ENCODE peak calls at places on chromosome 17, in eight cellular contexts. Z, L, N, D, J, F, Q and H are unnamed samples.

GRCh38 chr17:68533887-68534700 is 21.9 kb downstream of the PRKAR1A start:
- DNase-seq in Z (no peak), L (no peak), N (peak), D (no peak), J (no peak), F (peak), Q (no peak), H (no peak)

GRCh38 chr17:19453296-19453695 is 42.3 kb downstream of the RNF112 start:
- DNase-seq in Z (no peak), L (no peak), N (no peak), D (no peak), J (no peak), F (no peak), Q (no peak), H (no peak)

GRCh38 chr17:67033613-67034012 is 10.7 kb upstream of the CACNG1 start:
- DNase-seq in Z (no peak), L (no peak), N (no peak), D (peak), J (no peak), F (no peak), Q (no peak), H (no peak)

GRCh38 chr17:36901506-36901905 is 35.8 kb upstream of the LHX1 start:
- DNase-seq in Z (no peak), L (no peak), N (peak), D (no peak), J (no peak), F (peak), Q (no peak), H (no peak)

GRCh38 chr17:11240841-11241610 is at the start of gene SHISA6:
- DNase-seq in Z (no peak), L (no peak), N (no peak), D (no peak), J (no peak), F (no peak), Q (peak), H (no peak)

GRCh38 chr17:2055494-2056220 is 754 bp downstream of the HIC1 start:
- DNase-seq in Z (no peak), L (no peak), N (peak), D (no peak), J (no peak), F (no peak), Q (peak), H (no peak)

GRCh38 chr17:32755045-32755805 is 121.7 kb downstream of the MYO1D start:
- DNase-seq in Z (peak), L (no peak), N (peak), D (no peak), J (no peak), F (peak), Q (no peak), H (peak)

GRCh38 chr17:10744509-10745000 is 14.7 kb upstream of the TMEM220 start:
- DNase-seq in Z (no peak), L (no peak), N (no peak), D (no peak), J (no peak), F (no peak), Q (no peak), H (peak)

GRCh38 chr17:75697651-75698291 is 23.5 kb upstream of the ITGB4 start:
- DNase-seq in Z (no peak), L (no peak), N (no peak), D (no peak), J (peak), F (no peak), Q (no peak), H (no peak)

GRCh38 chr17:628507-628941 is 86.1 kb downstream of the VPS53 start:
- DNase-seq in Z (no peak), L (no peak), N (peak), D (no peak), J (no peak), F (no peak), Q (no peak), H (no peak)

GRCh38 chr17:74040729-74041128 is 162.7 kb upstream of the RPL38 start:
- DNase-seq in Z (no peak), L (no peak), N (no peak), D (no peak), J (no peak), F (no peak), Q (no peak), H (no peak)

GRCh38 chr17:46832306-46832895 is 13.9 kb upstream of the WNT3 start:
- DNase-seq in Z (no peak), L (no peak), N (no peak), D (peak), J (no peak), F (no peak), Q (no peak), H (no peak)

GRCh38 chr17:32916134-32916533 is 11.8 kb upstream of the TMEM98 start:
- DNase-seq in Z (no peak), L (no peak), N (no peak), D (no peak), J (no peak), F (no peak), Q (no peak), H (no peak)

GRCh38 chr17:7838291-7839075 is 4.5 kb downstream of the KDM6B start:
- DNase-seq in Z (no peak), L (no peak), N (peak), D (no peak), J (no peak), F (no peak), Q (peak), H (peak)

GRCh38 chr17:80963812-80964211 is 27.8 kb upstream of the CHMP6 start:
- DNase-seq in Z (no peak), L (no peak), N (no peak), D (no peak), J (no peak), F (no peak), Q (peak), H (no peak)

GRCh38 chr17:73561066-73561465 is 83.2 kb downstream of the SDK2 start:
- DNase-seq in Z (no peak), L (no peak), N (no peak), D (no peak), J (no peak), F (no peak), Q (peak), H (no peak)

GRCh38 chr17:17411692-17412091 is 65.1 kb upstream of the MED9 start:
- DNase-seq in Z (no peak), L (no peak), N (peak), D (no peak), J (no peak), F (no peak), Q (no peak), H (no peak)

GRCh38 chr17:48513097-48513496 is 17.7 kb downstream of the HOXB1 start:
- DNase-seq in Z (no peak), L (no peak), N (peak), D (no peak), J (no peak), F (no peak), Q (no peak), H (peak)

GRCh38 chr17:4498461-4499397 is at the start of gene SPNS2:
- DNase-seq in Z (no peak), L (peak), N (peak), D (peak), J (peak), F (no peak), Q (peak), H (peak)

GRCh38 chr17:29593546-29594440 is 861 bp downstream of the ANKRD13B start:
- DNase-seq in Z (no peak), L (peak), N (no peak), D (peak), J (no peak), F (no peak), Q (peak), H (no peak)

GRCh38 chr17:49387374-49388289 is 25.6 kb upstream of the ZNF652 start:
- DNase-seq in Z (no peak), L (no peak), N (no peak), D (no peak), J (no peak), F (no peak), Q (no peak), H (no peak)

DNA sequence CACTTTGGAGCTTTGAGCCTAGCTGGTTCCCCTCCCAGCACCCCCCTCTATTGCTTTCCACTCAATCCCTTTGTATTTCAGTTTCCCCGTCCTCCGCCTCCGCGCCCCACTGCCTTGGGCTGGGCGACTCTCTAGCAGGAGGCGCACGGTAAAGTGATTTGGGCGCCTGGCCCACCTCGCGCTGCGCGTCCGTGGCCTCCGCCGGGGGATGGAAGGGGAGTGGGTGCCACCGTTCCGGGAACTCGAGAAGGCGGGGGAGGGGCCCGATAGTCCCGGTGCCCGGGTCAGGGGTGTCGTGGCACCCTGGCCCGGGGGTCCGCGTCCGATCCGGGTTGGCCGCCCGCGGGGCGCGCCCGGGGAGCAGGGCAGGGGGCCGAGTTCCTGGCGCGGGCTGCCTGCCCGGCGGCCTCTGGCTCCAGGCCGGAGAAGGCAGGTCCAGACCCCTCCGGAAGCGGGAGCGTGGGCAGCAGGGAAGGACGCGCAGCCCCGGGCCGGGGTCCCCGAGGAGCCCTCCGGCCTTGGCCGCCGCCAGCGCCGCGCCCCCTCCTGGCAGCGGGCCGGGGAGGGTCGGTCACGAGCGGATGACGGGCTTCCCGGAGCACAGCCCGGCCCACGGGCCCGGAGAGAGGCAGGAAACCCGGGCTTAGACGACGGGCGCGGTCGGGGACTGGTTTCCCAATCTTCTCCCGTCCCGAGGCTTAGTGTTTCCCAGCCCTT is 15.8 kb downstream of the MEOX1 start:
- DNase-seq in Z (no peak), L (peak), N (peak), D (peak), J (no peak), F (no peak), Q (peak), H (no peak)
- H3K4me3 ChIP-seq in Z (peak), L (peak), N (peak), D (peak), J (peak), F (peak), Q (peak), H (no peak)

DNA sequence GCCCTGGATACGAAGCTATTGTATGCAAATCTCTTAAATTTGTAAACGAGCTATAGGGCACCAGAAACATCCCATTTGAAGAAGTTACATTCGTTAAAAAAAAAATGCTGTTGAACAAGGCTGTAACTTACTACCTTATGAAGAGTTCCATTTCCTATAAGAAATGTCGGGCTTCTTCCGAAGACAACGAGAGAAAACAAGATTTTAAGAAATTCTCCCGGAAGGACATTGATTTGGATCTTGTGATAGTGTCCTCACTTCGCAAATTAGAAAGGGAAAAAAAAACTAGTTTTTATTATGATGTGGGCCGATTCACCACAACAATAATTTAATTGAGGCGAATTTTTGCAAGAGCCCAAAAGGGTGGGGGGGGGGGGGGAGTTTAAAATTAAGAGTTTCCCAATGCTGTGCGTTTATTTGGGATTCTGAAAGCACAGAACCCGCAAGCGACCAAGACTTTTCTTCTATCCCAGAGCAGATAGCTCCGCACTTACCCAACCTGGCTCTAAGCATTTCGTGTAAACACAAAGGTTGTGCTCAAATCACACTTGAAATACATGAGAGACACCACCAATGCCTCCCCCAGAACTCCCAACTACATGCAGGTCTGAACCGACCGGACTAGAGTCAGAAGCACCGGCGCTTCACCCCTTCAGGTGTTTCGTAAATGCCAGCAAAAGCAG is 1.4 kb upstream of the SOX9 start:
- DNase-seq in Z (no peak), L (no peak), N (no peak), D (no peak), J (no peak), F (no peak), Q (no peak), H (no peak)
- H3K4me3 ChIP-seq in Z (no peak), L (no peak), N (peak), D (peak), J (peak), F (no peak), Q (peak), H (no peak)

DNA sequence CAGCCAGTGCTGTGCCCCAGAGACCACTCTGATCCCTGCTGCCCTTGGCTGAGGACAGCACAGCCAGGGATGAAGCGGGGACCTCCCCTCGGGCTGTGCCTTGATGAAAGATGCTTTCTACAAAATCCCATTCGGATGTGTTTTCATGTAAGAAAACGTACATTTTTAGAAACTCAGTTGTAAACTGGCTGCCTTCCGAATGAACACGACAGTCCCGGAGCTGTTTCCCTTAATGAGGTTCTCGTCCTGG is 181.4 kb downstream of the SEC14L1 start:
- DNase-seq in Z (no peak), L (no peak), N (no peak), D (no peak), J (no peak), F (no peak), Q (no peak), H (no peak)
- H3K4me3 ChIP-seq in Z (peak), L (no peak), N (peak), D (peak), J (no peak), F (no peak), Q (no peak), H (no peak)

GRCh38 chr17:44111777-44112176 is 11.7 kb downstream of the HDAC5 start:
- DNase-seq in Z (no peak), L (no peak), N (no peak), D (no peak), J (no peak), F (no peak), Q (no peak), H (no peak)

GRCh38 chr17:44110011-44110686 is 13.3 kb downstream of the HDAC5 start:
- DNase-seq in Z (no peak), L (no peak), N (no peak), D (no peak), J (no peak), F (no peak), Q (peak), H (no peak)

GRCh38 chr17:44112284-44113280 is 10.9 kb downstream of the HDAC5 start:
- DNase-seq in Z (no peak), L (peak), N (no peak), D (no peak), J (no peak), F (no peak), Q (peak), H (no peak)

GRCh38 chr17:44109312-44109630 is 14.2 kb downstream of the HDAC5 start:
- DNase-seq in Z (no peak), L (no peak), N (no peak), D (no peak), J (no peak), F (no peak), Q (no peak), H (no peak)

DNA sequence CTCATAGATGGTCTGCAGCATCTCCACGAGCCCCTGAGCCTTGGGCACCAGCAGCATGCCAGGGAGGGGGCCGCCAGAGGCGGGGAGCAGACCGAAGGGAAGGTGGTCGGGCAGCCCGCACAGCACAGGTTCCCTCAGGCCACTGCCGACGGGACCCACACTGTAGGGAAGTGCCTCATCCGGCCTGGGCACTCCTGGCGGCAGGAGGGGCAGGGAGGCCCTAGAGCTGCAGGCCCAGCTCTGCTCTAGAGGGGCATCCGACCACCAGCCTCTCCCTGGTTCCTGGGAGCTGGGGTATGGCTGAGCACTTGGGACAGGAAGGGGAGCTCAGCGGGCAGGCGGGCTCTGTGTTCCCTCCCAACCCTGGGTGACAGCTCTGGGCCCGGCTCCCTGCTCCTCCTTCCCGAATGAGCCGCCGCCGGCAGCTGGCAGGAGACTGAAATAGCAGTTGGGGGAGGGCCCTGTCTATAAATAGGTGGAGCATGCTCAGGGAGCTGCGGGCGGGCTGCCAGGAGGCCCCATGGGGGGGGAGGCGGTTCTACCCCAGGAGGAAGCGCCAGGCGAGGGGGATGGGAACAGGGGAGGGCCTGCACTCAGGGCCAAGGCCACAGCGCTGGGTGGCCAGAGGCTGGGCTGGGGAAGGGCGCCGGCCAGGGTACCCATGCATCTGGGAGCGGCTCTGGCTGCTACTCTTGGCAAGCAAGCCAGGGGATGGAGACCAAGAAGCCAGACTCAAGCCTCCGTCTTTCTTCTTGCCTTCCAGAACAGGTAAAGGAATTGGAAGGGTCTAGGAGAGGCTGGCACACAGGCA is 12.4 kb downstream of the HDAC5 start:
- DNase-seq in Z (peak), L (peak), N (peak), D (peak), J (peak), F (peak), Q (peak), H (peak)
- H3K4me3 ChIP-seq in Z (peak), L (peak), N (peak), D (peak), J (peak), F (no peak), Q (peak), H (peak)